ENCODE peak calls at places on chromosomes 3 and 15, in five cellular contexts. One of them, this sample, is unnamed.

GRCh38 chr15:47661661-47662180 is 55.6 kb upstream of the SEMA6D start:
- DNase-seq in germinal center: no peak
- DNase-seq in upper lobe of left lung: no peak
- DNase-seq in GM03348: no peak
- DNase-seq in GM12865: no peak
- DNase-seq in this sample: no peak

GRCh38 chr15:27249723-27250160 is 278.8 kb downstream of the GABRG3 start:
- DNase-seq in germinal center: no peak
- DNase-seq in upper lobe of left lung: no peak
- DNase-seq in GM03348: no peak
- DNase-seq in GM12865: no peak
- DNase-seq in this sample: no peak

GRCh38 chr3:188962253-188963247 is 209.2 kb upstream of the TPRG1 start:
- DNase-seq in germinal center: no peak
- DNase-seq in upper lobe of left lung: no peak
- DNase-seq in GM03348: no peak
- DNase-seq in GM12865: no peak
- DNase-seq in this sample: no peak

GRCh38 chr3:46095307-46095706 is 68.0 kb upstream of the XCR1 start:
- DNase-seq in germinal center: peak
- DNase-seq in upper lobe of left lung: no peak
- DNase-seq in GM03348: no peak
- DNase-seq in GM12865: peak
- DNase-seq in this sample: no peak

GRCh38 chr3:16369247-16369646 is 104.2 kb downstream of the OXNAD1 start:
- DNase-seq in germinal center: no peak
- DNase-seq in upper lobe of left lung: no peak
- DNase-seq in GM03348: no peak
- DNase-seq in GM12865: no peak
- DNase-seq in this sample: no peak

GRCh38 chr3:86982883-86983282 is 8.1 kb downstream of the VGLL3 start:
- DNase-seq in germinal center: no peak
- DNase-seq in upper lobe of left lung: no peak
- DNase-seq in GM03348: peak
- DNase-seq in GM12865: no peak
- DNase-seq in this sample: no peak

GRCh38 chr3:72309626-72310025 is 524.7 kb upstream of the PROK2 start:
- DNase-seq in germinal center: peak
- DNase-seq in upper lobe of left lung: no peak
- DNase-seq in GM03348: no peak
- DNase-seq in GM12865: no peak
- DNase-seq in this sample: no peak

GRCh38 chr3:125150525-125151436 is 61.8 kb downstream of the SLC12A8 start:
- DNase-seq in germinal center: peak
- DNase-seq in upper lobe of left lung: peak
- DNase-seq in GM03348: no peak
- DNase-seq in GM12865: peak
- DNase-seq in this sample: peak

GRCh38 chr15:93614446-93615104 is 525.6 kb upstream of the RGMA start:
- DNase-seq in germinal center: no peak
- DNase-seq in upper lobe of left lung: no peak
- DNase-seq in GM03348: no peak
- DNase-seq in GM12865: no peak
- DNase-seq in this sample: no peak

GRCh38 chr15:44738340-44738984 is 2.1 kb downstream of the TRIM69 start:
- DNase-seq in germinal center: peak
- DNase-seq in upper lobe of left lung: no peak
- DNase-seq in GM03348: peak
- DNase-seq in GM12865: peak
- DNase-seq in this sample: no peak

GRCh38 chr3:172341482-172342059 is 106.7 kb downstream of the GHSR start:
- DNase-seq in germinal center: peak
- DNase-seq in upper lobe of left lung: no peak
- DNase-seq in GM03348: peak
- DNase-seq in GM12865: peak
- DNase-seq in this sample: no peak

GRCh38 chr3:123419850-123420292 is 29.0 kb downstream of the ADCY5 start:
- DNase-seq in germinal center: no peak
- DNase-seq in upper lobe of left lung: no peak
- DNase-seq in GM03348: no peak
- DNase-seq in GM12865: no peak
- DNase-seq in this sample: no peak

GRCh38 chr3:59540696-59541095 is 490.9 kb upstream of the CFAP20DC start:
- DNase-seq in germinal center: no peak
- DNase-seq in upper lobe of left lung: no peak
- DNase-seq in GM03348: no peak
- DNase-seq in GM12865: peak
- DNase-seq in this sample: no peak

GRCh38 chr3:37542772-37543449 is 318.8 kb upstream of the CTDSPL start:
- DNase-seq in germinal center: no peak
- DNase-seq in upper lobe of left lung: no peak
- DNase-seq in GM03348: no peak
- DNase-seq in GM12865: no peak
- DNase-seq in this sample: no peak

GRCh38 chr3:28139967-28140634 is 101.3 kb upstream of the CMC1 start:
- DNase-seq in germinal center: no peak
- DNase-seq in upper lobe of left lung: no peak
- DNase-seq in GM03348: no peak
- DNase-seq in GM12865: no peak
- DNase-seq in this sample: no peak

GRCh38 chr15:42344763-42345162 is 14.5 kb upstream of the CAPN3 start:
- DNase-seq in germinal center: no peak
- DNase-seq in upper lobe of left lung: no peak
- DNase-seq in GM03348: peak
- DNase-seq in GM12865: no peak
- DNase-seq in this sample: no peak

GRCh38 chr15:48946088-48946839 is 17.5 kb downstream of the SHC4 start:
- DNase-seq in germinal center: no peak
- DNase-seq in upper lobe of left lung: no peak
- DNase-seq in GM03348: no peak
- DNase-seq in GM12865: no peak
- DNase-seq in this sample: no peak

GRCh38 chr3:126549861-126550487 is 8.8 kb downstream of the C3orf22 start:
- DNase-seq in germinal center: no peak
- DNase-seq in upper lobe of left lung: peak
- DNase-seq in GM03348: no peak
- DNase-seq in GM12865: no peak
- DNase-seq in this sample: peak

GRCh38 chr15:51281368-51281967 is 56.9 kb downstream of the CYP19A1 start:
- DNase-seq in germinal center: peak
- DNase-seq in upper lobe of left lung: peak
- DNase-seq in GM03348: peak
- DNase-seq in GM12865: peak
- DNase-seq in this sample: peak

GRCh38 chr3:7190094-7190493 is 329.2 kb downstream of the GRM7 start:
- DNase-seq in germinal center: no peak
- DNase-seq in upper lobe of left lung: no peak
- DNase-seq in GM03348: no peak
- DNase-seq in GM12865: peak
- DNase-seq in this sample: no peak

GRCh38 chr3:172808969-172809546 is 58.5 kb downstream of the ECT2 start:
- DNase-seq in germinal center: no peak
- DNase-seq in upper lobe of left lung: no peak
- DNase-seq in GM03348: peak
- DNase-seq in GM12865: peak
- DNase-seq in this sample: no peak

GRCh38 chr15:37483779-37484178 is 383.4 kb upstream of the MEIS2 start:
- DNase-seq in germinal center: no peak
- DNase-seq in upper lobe of left lung: no peak
- DNase-seq in GM03348: no peak
- DNase-seq in GM12865: no peak
- DNase-seq in this sample: no peak

This sample was measured in transverse colon.